ENCODE peak calls at places on chromosomes 6 and 20, in seven cellular contexts. I is H54; V is NCI-H774; J is SW 1271; C is stimulated activated CD4-positive, alpha-beta T cell treated with anti-CD3 and anti-CD28 coated beads, Interleukin-1b, Interleukin-23, amount 100 ng/mL, for 24 hours; P is AG10803; F is amniotic epithelial cell. L is an unnamed sample.

GRCh38 chr6:164928366-164929154 is 380.8 kb downstream of the C6orf118 start:
- DNase-seq in C (no peak), J (no peak), V (no peak), P (peak), I (no peak), F (no peak), L (no peak)

GRCh38 chr6:69953491-69953890 is 87.1 kb downstream of the COL19A1 start:
- DNase-seq in V (peak), C (no peak), J (no peak), F (no peak), P (no peak), I (no peak), L (no peak)

GRCh38 chr20:63500902-63501817 is 2.3 kb upstream of the EEF1A2 start:
- DNase-seq in I (no peak), V (no peak), P (no peak), J (no peak), F (no peak), C (no peak), L (no peak)

GRCh38 chr20:59084041-59084841 is 41.7 kb upstream of the PRELID3B start:
- DNase-seq in C (no peak), J (no peak), V (no peak), P (no peak), I (no peak), F (no peak), L (no peak)

GRCh38 chr20:44734938-44735337 is 10.7 kb upstream of the KCNK15 start:
- DNase-seq in J (no peak), F (peak), I (peak), P (peak), V (no peak), C (no peak), L (no peak)

GRCh38 chr6:162337412-162337811 is 390.2 kb downstream of the PRKN start:
- DNase-seq in P (no peak), V (no peak), I (no peak), F (no peak), J (no peak), C (no peak), L (no peak)

GRCh38 chr20:50434653-50435396 is 75.4 kb upstream of the PTPN1 start:
- DNase-seq in F (peak), I (no peak), V (no peak), P (peak), J (no peak), C (no peak), L (no peak)

GRCh38 chr6:53240763-53241162 is 92.1 kb upstream of the GCM1 start:
- DNase-seq in I (no peak), J (no peak), F (no peak), P (no peak), V (no peak), C (no peak), L (no peak)

GRCh38 chr20:47258745-47259695 is 97.5 kb downstream of the ZMYND8 start:
- DNase-seq in V (no peak), J (no peak), P (peak), I (no peak), F (peak), C (no peak), L (no peak)

GRCh38 chr20:42635699-42636411 is 553.9 kb downstream of the PTPRT start:
- DNase-seq in I (no peak), J (no peak), P (no peak), F (no peak), V (no peak), C (no peak), L (no peak)

GRCh38 chr6:157891544-157892362 is 68.7 kb downstream of the SNX9 start:
- DNase-seq in I (no peak), J (no peak), V (no peak), C (no peak), P (no peak), F (peak), L (peak)

GRCh38 chr6:30450908-30451818 is 38.1 kb upstream of the HLA-E start:
- DNase-seq in C (no peak), J (no peak), F (peak), V (no peak), I (no peak), P (peak), L (no peak)

GRCh38 chr6:43937236-43938177 is 167.5 kb downstream of the VEGFA start:
- DNase-seq in C (no peak), V (no peak), P (no peak), F (no peak), J (no peak), I (no peak), L (no peak)

GRCh38 chr6:14454467-14454763 is 336.8 kb downstream of the CD83 start:
- DNase-seq in F (no peak), V (peak), J (no peak), I (no peak), C (no peak), P (no peak), L (no peak)